ENCODE peak calls at places on chromosome 11, in six cellular contexts. H is T-helper 1 cell; O is stimulated activated CD8-positive, alpha-beta memory T cell treated with anti-CD3 and anti-CD28 coated beads, Interleukin-15, amount 100 ng/mL, for 1 hour; U is adipocyte; P is amniotic stem cell; I is CD8-positive, alpha-beta T cell. C is an unnamed sample.

GRCh38 chr11:118930152-118930712 is 4.5 kb upstream of the BCL9L start:
- DNase-seq in H (peak; percentile 69), O (peak; percentile 81), U (peak; percentile 90), P (no peak), I (peak; percentile 92), C (no peak)

GRCh38 chr11:83020942-83021779 is 50.5 kb downstream of the RAB30 start:
- DNase-seq in H (no peak), O (no peak), U (no peak), P (no peak), I (no peak), C (no peak)

GRCh38 chr11:37134637-37135036 is 536.6 kb upstream of the RAG2 start:
- DNase-seq in H (no peak), O (no peak), U (no peak), P (no peak), I (no peak), C (no peak)

GRCh38 chr11:20274031-20274430 is 89.5 kb upstream of the HTATIP2 start:
- DNase-seq in H (no peak), O (no peak), U (no peak), P (no peak), I (no peak), C (no peak)

GRCh38 chr11:74710291-74710938 is 20.8 kb downstream of the CHRDL2 start:
- DNase-seq in H (no peak), O (no peak), U (peak; percentile 61), P (no peak), I (no peak), C (no peak)

GRCh38 chr11:67600324-67601029 is 6.3 kb upstream of the NDUFV1 start:
- DNase-seq in H (no peak), O (no peak), U (no peak), P (no peak), I (no peak), C (no peak)

GRCh38 chr11:43736502-43737193 is 56.1 kb downstream of the HSD17B12 start:
- DNase-seq in H (no peak), O (no peak), U (peak; percentile 85), P (peak; percentile 16), I (no peak), C (peak; percentile 27)

GRCh38 chr11:117634756-117635593 is 162.0 kb downstream of the DSCAML1 start:
- DNase-seq in H (no peak), O (no peak), U (no peak), P (no peak), I (no peak), C (no peak)

GRCh38 chr11:32034149-32034548 is 56.7 kb upstream of the RCN1 start:
- DNase-seq in H (no peak), O (no peak), U (peak; percentile 15), P (no peak), I (no peak), C (no peak)

GRCh38 chr11:114295676-114296081 is 520 bp upstream of the NNMT start:
- DNase-seq in H (no peak), O (no peak), U (no peak), P (no peak), I (no peak), C (no peak)